ENCODE peak calls at places on chromosome 4, in five cellular contexts. Z is SK-N-DZ; T is stimulated activated naive CD8-positive, alpha-beta T cell treated with anti-CD3 and anti-CD28 coated beads, Interleukin-15, Interleukin-2, amounts not matched to agents 100 U/mL and 50 U/mL, for 24 hours; J is AG08396; B is GM03348. C is an unnamed sample.
A peak's percentile ranks its signal among the peaks of the same experiment; 100 is the strongest.

GRCh38 chr4:57442834-57443291 is 332.7 kb upstream of the IGFBP7 start:
- DNase-seq in Z (peak; percentile 57), T (no peak), J (peak; percentile 29), B (peak; percentile 58), C (no peak)

GRCh38 chr4:187744911-187745310 is 250.7 kb upstream of the ZFP42 start:
- DNase-seq in Z (no peak), T (no peak), J (no peak), B (no peak), C (no peak)

GRCh38 chr4:8143392-8144140 is 15.0 kb downstream of the ABLIM2 start:
- DNase-seq in Z (no peak), T (no peak), J (no peak), B (no peak), C (no peak)

GRCh38 chr4:185865901-185866328 is 53.9 kb upstream of the SORBS2 start:
- DNase-seq in Z (no peak), T (no peak), J (no peak), B (peak; percentile 60), C (no peak)

GRCh38 chr4:66000500-66001117 is 330.3 kb upstream of the EPHA5 start:
- DNase-seq in Z (peak; percentile 1), T (no peak), J (no peak), B (no peak), C (no peak)

GRCh38 chr4:163484906-163485305 is 9.6 kb upstream of the TMA16 start:
- DNase-seq in Z (peak; percentile 49), T (peak; percentile 64), J (peak; percentile 31), B (peak; percentile 24), C (no peak)

GRCh38 chr4:82528868-82529267 is 32.9 kb downstream of the TMEM150C start:
- DNase-seq in Z (no peak), T (no peak), J (no peak), B (no peak), C (no peak)

GRCh38 chr4:184199780-184200179 is 17.9 kb downstream of the ENPP6 start:
- DNase-seq in Z (no peak), T (no peak), J (no peak), B (no peak), C (no peak)

GRCh38 chr4:80069108-80069836 is 3.8 kb downstream of the ANTXR2 start:
- DNase-seq in Z (peak; percentile 38), T (no peak), J (no peak), B (no peak), C (no peak)

GRCh38 chr4:68021185-68021584 is 57.9 kb upstream of the TMPRSS11A start:
- DNase-seq in Z (no peak), T (no peak), J (no peak), B (peak; percentile 35), C (no peak)

GRCh38 chr4:68606240-68606639 is 30.1 kb upstream of the UGT2B17 start:
- DNase-seq in Z (no peak), T (no peak), J (no peak), B (no peak), C (no peak)

GRCh38 chr4:188430384-188430783 is 291.1 kb downstream of the TRIML1 start:
- DNase-seq in Z (no peak), T (no peak), J (no peak), B (no peak), C (no peak)

GRCh38 chr4:176970853-176971252 is 178.1 kb upstream of the VEGFC start:
- DNase-seq in Z (no peak), T (no peak), J (no peak), B (no peak), C (no peak)

GRCh38 chr4:54423066-54423465 is 194.0 kb downstream of the PDGFRA start:
- DNase-seq in Z (no peak), T (no peak), J (peak; percentile 29), B (peak; percentile 39), C (no peak)

GRCh38 chr4:110196871-110197420 is 1.5 kb downstream of the ELOVL6 start:
- DNase-seq in Z (peak; percentile 39), T (peak; percentile 69), J (peak; percentile 40), B (peak; percentile 74), C (no peak)

GRCh38 chr4:56857601-56858301 is 36.2 kb upstream of the SPINK2 start:
- DNase-seq in Z (no peak), T (no peak), J (no peak), B (peak; percentile 19), C (no peak)

GRCh38 chr4:6955261-6955911 is 45.8 kb downstream of the TBC1D14 start:
- DNase-seq in Z (no peak), T (no peak), J (no peak), B (no peak), C (no peak)

GRCh38 chr4:144709159-144709558 is 63.2 kb downstream of the HHIP start:
- DNase-seq in Z (no peak), T (no peak), J (peak; percentile 13), B (peak; percentile 18), C (peak; percentile 12)

GRCh38 chr4:150010525-150011126 is 67.6 kb upstream of the DCLK2 start:
- DNase-seq in Z (peak; percentile 72), T (no peak), J (peak; percentile 33), B (peak; percentile 66), C (no peak)

GRCh38 chr4:48967101-48967500 is 19.0 kb upstream of the CWH43 start:
- DNase-seq in Z (no peak), T (no peak), J (no peak), B (no peak), C (no peak)

GRCh38 chr4:24244663-24245519 is 339.5 kb downstream of the DHX15 start:
- DNase-seq in Z (peak; percentile 45), T (no peak), J (no peak), B (no peak), C (no peak)

GRCh38 chr4:139824882-139825522 is 159.4 kb downstream of the MGST2 start:
- DNase-seq in Z (no peak), T (no peak), J (no peak), B (no peak), C (no peak)

GRCh38 chr4:177448850-177449249 is 6.6 kb upstream of the AGA start:
- DNase-seq in Z (no peak), T (no peak), J (no peak), B (no peak), C (peak; percentile 65)

GRCh38 chr4:57020467-57021101 is 41.9 kb downstream of the POLR2B start:
- DNase-seq in Z (no peak), T (no peak), J (peak; percentile 60), B (peak; percentile 67), C (peak; percentile 68)

GRCh38 chr4:169921237-169921636 is 105.0 kb downstream of the MFAP3L start:
- DNase-seq in Z (no peak), T (no peak), J (no peak), B (no peak), C (no peak)

GRCh38 chr4:13678186-13678924 is 50.8 kb upstream of the BOD1L1 start:
- DNase-seq in Z (no peak), T (no peak), J (no peak), B (no peak), C (no peak)

GRCh38 chr4:82017680-82018079 is 356.1 kb downstream of the HNRNPD start:
- DNase-seq in Z (no peak), T (no peak), J (no peak), B (peak; percentile 24), C (peak; percentile 6)

GRCh38 chr4:55004831-55005230 is 120.6 kb downstream of the KDR start:
- DNase-seq in Z (no peak), T (no peak), J (no peak), B (no peak), C (peak; percentile 26)

GRCh38 chr4:135418353-135418752 is 1216.8 kb upstream of the PABPC4L start:
- DNase-seq in Z (peak; percentile 15), T (no peak), J (no peak), B (no peak), C (no peak)

GRCh38 chr4:110289601-110290100 is 91.2 kb upstream of the ELOVL6 start:
- DNase-seq in Z (no peak), T (no peak), J (no peak), B (no peak), C (no peak)

GRCh38 chr4:1204828-1205591 is 32.6 kb upstream of the SPON2 start:
- DNase-seq in Z (no peak), T (no peak), J (no peak), B (no peak), C (no peak)

GRCh38 chr4:147513051-147513450 is 32.2 kb downstream of the EDNRA start:
- DNase-seq in Z (no peak), T (no peak), J (no peak), B (no peak), C (no peak)

GRCh38 chr4:3508542-3508941 is 23.7 kb downstream of the LRPAP1 start:
- DNase-seq in Z (no peak), T (no peak), J (no peak), B (no peak), C (no peak)

GRCh38 chr4:150237110-150237852 is 159.0 kb downstream of the DCLK2 start:
- DNase-seq in Z (no peak), T (no peak), J (peak; percentile 57), B (peak; percentile 65), C (peak; percentile 91)

GRCh38 chr4:138053601-138054322 is 188.4 kb downstream of the SLC7A11 start:
- DNase-seq in Z (no peak), T (no peak), J (peak; percentile 81), B (peak; percentile 82), C (peak; percentile 66)

GRCh38 chr4:126715067-126715466 is 917.7 kb upstream of the INTU start:
- DNase-seq in Z (no peak), T (no peak), J (no peak), B (no peak), C (no peak)